ENCODE peak calls at places on chromosomes 3 and 15, in seven cellular contexts. H is GM20000; K is GM04504; D is M059J; S is stimulated activated naive B cell treated with anti-CD40 and anti-IgM and Interleukin-4, amounts not matched to agents 10 μg/mL and 1 μg/mL and 100 μg/mL, for 72 hours; L is CD8-positive, alpha-beta T cell; I is SJSA1. T is an unnamed sample.
A peak's percentile ranks its signal among the peaks of the same experiment; 100 is the strongest.

GRCh38 chr15:60649845-60650548 is 171.1 kb upstream of the ICE2 start:
- DNase-seq in H (peak; percentile 39), K (no peak), D (no peak), S (no peak), L (no peak), I (no peak), T (no peak)

GRCh38 chr15:90640862-90641261 is 76.3 kb upstream of the BLM start:
- DNase-seq in H (no peak), K (no peak), D (no peak), S (no peak), L (no peak), I (no peak), T (no peak)

GRCh38 chr3:140501054-140501769 is 176.7 kb upstream of the TRIM42 start:
- DNase-seq in H (no peak), K (no peak), D (peak; percentile 26), S (no peak), L (no peak), I (no peak), T (no peak)

GRCh38 chr3:100988080-100988479 is 5.1 kb downstream of the ABI3BP start:
- DNase-seq in H (no peak), K (no peak), D (no peak), S (no peak), L (no peak), I (no peak), T (no peak)

GRCh38 chr3:33883538-33884203 is 85.2 kb downstream of the PDCD6IP start:
- DNase-seq in H (peak; percentile 45), K (no peak), D (peak; percentile 36), S (no peak), L (no peak), I (peak; percentile 33), T (no peak)

GRCh38 chr3:59263152-59263551 is 213.3 kb upstream of the CFAP20DC start:
- DNase-seq in H (no peak), K (no peak), D (no peak), S (no peak), L (no peak), I (no peak), T (no peak)

GRCh38 chr3:61966200-61966599 is 404.8 kb downstream of the PTPRG start:
- DNase-seq in H (no peak), K (no peak), D (peak; percentile 40), S (no peak), L (no peak), I (no peak), T (no peak)

GRCh38 chr15:28947241-28947674 is 61.5 kb downstream of the APBA2 start:
- DNase-seq in H (no peak), K (no peak), D (no peak), S (no peak), L (peak; percentile 47), I (no peak), T (no peak)

GRCh38 chr3:197111685-197112084 is 82.1 kb upstream of the MELTF start:
- DNase-seq in H (no peak), K (no peak), D (no peak), S (no peak), L (no peak), I (no peak), T (no peak)

GRCh38 chr3:32703491-32703968 is 18.5 kb downstream of the CNOT10 start:
- DNase-seq in H (no peak), K (no peak), D (no peak), S (no peak), L (no peak), I (no peak), T (no peak)

GRCh38 chr15:93382196-93382820 is 293.3 kb upstream of the RGMA start:
- DNase-seq in H (no peak), K (no peak), D (no peak), S (no peak), L (no peak), I (no peak), T (no peak)

GRCh38 chr3:182268711-182269110 is 524.6 kb upstream of the ATP11B start:
- DNase-seq in H (no peak), K (no peak), D (peak; percentile 15), S (no peak), L (no peak), I (no peak), T (no peak)

GRCh38 chr15:65275728-65276126 is 11.0 kb downstream of the PARP16 start:
- DNase-seq in H (no peak), K (no peak), D (peak; percentile 75), S (no peak), L (no peak), I (no peak), T (no peak)